ENCODE peak calls at places on chromosomes 13 and 19, in five cellular contexts. Q is activated CD4-positive, CD25-positive, alpha-beta regulatory T cell treated with anti-CD3 and anti-CD28 coated beads, Interleukin-2, amount 50 U/mL, for 72 hours; L is AG08395; W is AG04450; S is fibroblast of lung. E is an unnamed sample.

GRCh38 chr13:49218493-49219051 is 1.6 kb upstream of the MLNR start:
- DNase-seq in L (no peak), W (no peak), S (peak; percentile 27), Q (no peak), E (peak; percentile 2)

GRCh38 chr19:2627855-2628254 is 74.6 kb downstream of the GNG7 start:
- DNase-seq in L (no peak), S (peak; percentile 67), W (no peak), Q (peak; percentile 52), E (no peak)

GRCh38 chr19:49387936-49388372 is at the start of gene KASH5:
- DNase-seq in S (peak; percentile 22), Q (peak; percentile 85), L (no peak), W (no peak), E (peak; percentile 57)

GRCh38 chr19:277581-278165 is 13.5 kb downstream of the PLPP2 start:
- DNase-seq in L (no peak), S (peak; percentile 38), Q (no peak), W (no peak), E (peak; percentile 50)

GRCh38 chr13:42746846-42747245 is 34.5 kb upstream of the FAM216B start:
- DNase-seq in S (peak; percentile 12), L (peak; percentile 4), Q (no peak), W (no peak), E (no peak)

GRCh38 chr19:54420383-54421168 is 5.3 kb downstream of the TTYH1 start:
- DNase-seq in L (no peak), S (no peak), W (no peak), Q (no peak), E (no peak)

GRCh38 chr13:51814071-51814470 is 10.1 kb upstream of the DHRS12 start:
- DNase-seq in L (no peak), S (no peak), Q (no peak), W (no peak), E (no peak)

GRCh38 chr13:25192052-25192451 is 20.0 kb upstream of the AMER2 start:
- DNase-seq in S (no peak), L (no peak), Q (no peak), W (no peak), E (no peak)

GRCh38 chr19:13090511-13091231 is 12.0 kb downstream of the LYL1 start:
- DNase-seq in S (no peak), W (no peak), L (no peak), Q (no peak), E (no peak)

GRCh38 chr13:61463027-61463426 is 47.4 kb upstream of the PCDH20 start:
- DNase-seq in W (no peak), L (no peak), S (no peak), Q (no peak), E (no peak)

GRCh38 chr19:47405854-47406417 is 13.4 kb downstream of the MEIS3 start:
- DNase-seq in Q (no peak), S (no peak), W (no peak), L (no peak), E (no peak)

GRCh38 chr13:28337196-28338045 is 157.5 kb downstream of the FLT1 start:
- DNase-seq in L (peak; percentile 77), S (peak; percentile 79), W (no peak), Q (no peak), E (peak; percentile 52)

GRCh38 chr19:42010245-42011126 is 16.5 kb upstream of the ATP1A3 start:
- DNase-seq in L (no peak), S (no peak), Q (no peak), W (no peak), E (peak; percentile 62)

GRCh38 chr13:38417727-38418126 is 68.1 kb downstream of the UFM1 start:
- DNase-seq in W (no peak), S (no peak), L (peak; percentile 21), Q (no peak), E (no peak)

GRCh38 chr19:14555918-14556661 is 15.8 kb downstream of the NDUFB7 start:
- DNase-seq in S (peak; percentile 79), L (no peak), Q (no peak), W (no peak), E (peak; percentile 28)

GRCh38 chr13:79722885-79723445 is 242.0 kb downstream of the NDFIP2 start:
- DNase-seq in W (no peak), S (peak; percentile 44), L (no peak), Q (no peak), E (no peak)

GRCh38 chr19:35843676-35844481 is 8.4 kb downstream of the NPHS1 start:
- DNase-seq in Q (no peak), S (no peak), L (no peak), W (no peak), E (no peak)

GRCh38 chr13:46595136-46595917 is 42.4 kb downstream of the LRCH1 start:
- DNase-seq in Q (no peak), L (no peak), S (peak; percentile 49), W (no peak), E (no peak)